ENCODE peak calls at places on chromosome 14, in six cellular contexts. One of them, this sample, is unnamed.

GRCh38 chr14:33254876-33255275 is 316.2 kb downstream of the NPAS3 start:
- DNase-seq in left kidney: no peak
- DNase-seq in head of caudate nucleus: no peak
- DNase-seq in CD4-positive, alpha-beta T cell: no peak
- DNase-seq in activated CD4-positive, alpha-beta T cell treated with anti-CD3 and anti-CD28 coated beads for 48 hours: no peak
- DNase-seq in foreskin fibroblast: no peak
- DNase-seq in this sample: no peak

GRCh38 chr14:97109234-97109633 is 312.1 kb downstream of the VRK1 start:
- DNase-seq in left kidney: no peak
- DNase-seq in head of caudate nucleus: no peak
- DNase-seq in CD4-positive, alpha-beta T cell: no peak
- DNase-seq in activated CD4-positive, alpha-beta T cell treated with anti-CD3 and anti-CD28 coated beads for 48 hours: no peak
- DNase-seq in foreskin fibroblast: no peak
- DNase-seq in this sample: no peak

GRCh38 chr14:61211476-61212262 is 69.5 kb downstream of the TMEM30B start:
- DNase-seq in left kidney: peak
- DNase-seq in head of caudate nucleus: no peak
- DNase-seq in CD4-positive, alpha-beta T cell: no peak
- DNase-seq in activated CD4-positive, alpha-beta T cell treated with anti-CD3 and anti-CD28 coated beads for 48 hours: no peak
- DNase-seq in foreskin fibroblast: no peak
- DNase-seq in this sample: no peak

GRCh38 chr14:29738056-29738455 is 189.6 kb downstream of the PRKD1 start:
- DNase-seq in left kidney: no peak
- DNase-seq in head of caudate nucleus: no peak
- DNase-seq in CD4-positive, alpha-beta T cell: no peak
- DNase-seq in activated CD4-positive, alpha-beta T cell treated with anti-CD3 and anti-CD28 coated beads for 48 hours: no peak
- DNase-seq in foreskin fibroblast: no peak
- DNase-seq in this sample: no peak

GRCh38 chr14:91311284-91311662 is 66.8 kb upstream of the GPR68 start:
- DNase-seq in left kidney: no peak
- DNase-seq in head of caudate nucleus: no peak
- DNase-seq in CD4-positive, alpha-beta T cell: peak
- DNase-seq in activated CD4-positive, alpha-beta T cell treated with anti-CD3 and anti-CD28 coated beads for 48 hours: peak
- DNase-seq in foreskin fibroblast: no peak
- DNase-seq in this sample: no peak

GRCh38 chr14:54312166-54312801 is 84.5 kb upstream of the CDKN3 start:
- DNase-seq in left kidney: peak
- DNase-seq in head of caudate nucleus: no peak
- DNase-seq in CD4-positive, alpha-beta T cell: no peak
- DNase-seq in activated CD4-positive, alpha-beta T cell treated with anti-CD3 and anti-CD28 coated beads for 48 hours: no peak
- DNase-seq in foreskin fibroblast: peak
- DNase-seq in this sample: no peak

GRCh38 chr14:57058319-57058718 is 210.4 kb downstream of the EXOC5 start:
- DNase-seq in left kidney: no peak
- DNase-seq in head of caudate nucleus: no peak
- DNase-seq in CD4-positive, alpha-beta T cell: no peak
- DNase-seq in activated CD4-positive, alpha-beta T cell treated with anti-CD3 and anti-CD28 coated beads for 48 hours: no peak
- DNase-seq in foreskin fibroblast: no peak
- DNase-seq in this sample: no peak

GRCh38 chr14:103879570-103880333 is 32.4 kb upstream of the PPP1R13B start:
- DNase-seq in left kidney: peak
- DNase-seq in head of caudate nucleus: no peak
- DNase-seq in CD4-positive, alpha-beta T cell: no peak
- DNase-seq in activated CD4-positive, alpha-beta T cell treated with anti-CD3 and anti-CD28 coated beads for 48 hours: no peak
- DNase-seq in foreskin fibroblast: peak
- DNase-seq in this sample: peak

GRCh38 chr14:92885279-92886061 is 37.5 kb upstream of the CHGA start:
- DNase-seq in left kidney: no peak
- DNase-seq in head of caudate nucleus: no peak
- DNase-seq in CD4-positive, alpha-beta T cell: no peak
- DNase-seq in activated CD4-positive, alpha-beta T cell treated with anti-CD3 and anti-CD28 coated beads for 48 hours: no peak
- DNase-seq in foreskin fibroblast: no peak
- DNase-seq in this sample: no peak

GRCh38 chr14:42921876-42922275 is 1315.2 kb downstream of the LRFN5 start:
- DNase-seq in left kidney: no peak
- DNase-seq in head of caudate nucleus: no peak
- DNase-seq in CD4-positive, alpha-beta T cell: no peak
- DNase-seq in activated CD4-positive, alpha-beta T cell treated with anti-CD3 and anti-CD28 coated beads for 48 hours: no peak
- DNase-seq in foreskin fibroblast: no peak
- DNase-seq in this sample: no peak

GRCh38 chr14:65170768-65171251 is 68.5 kb upstream of the MAX start:
- DNase-seq in left kidney: peak
- DNase-seq in head of caudate nucleus: peak
- DNase-seq in CD4-positive, alpha-beta T cell: peak
- DNase-seq in activated CD4-positive, alpha-beta T cell treated with anti-CD3 and anti-CD28 coated beads for 48 hours: peak
- DNase-seq in foreskin fibroblast: peak
- DNase-seq in this sample: no peak

GRCh38 chr14:44417809-44418208 is 89.3 kb downstream of the FSCB start:
- DNase-seq in left kidney: no peak
- DNase-seq in head of caudate nucleus: no peak
- DNase-seq in CD4-positive, alpha-beta T cell: no peak
- DNase-seq in activated CD4-positive, alpha-beta T cell treated with anti-CD3 and anti-CD28 coated beads for 48 hours: no peak
- DNase-seq in foreskin fibroblast: no peak
- DNase-seq in this sample: no peak

GRCh38 chr14:47442206-47442605 is 233.2 kb downstream of the MDGA2 start:
- DNase-seq in left kidney: peak
- DNase-seq in head of caudate nucleus: peak
- DNase-seq in CD4-positive, alpha-beta T cell: no peak
- DNase-seq in activated CD4-positive, alpha-beta T cell treated with anti-CD3 and anti-CD28 coated beads for 48 hours: no peak
- DNase-seq in foreskin fibroblast: no peak
- DNase-seq in this sample: no peak

GRCh38 chr14:24848427-24848826 is 201.5 kb downstream of the STXBP6 start:
- DNase-seq in left kidney: no peak
- DNase-seq in head of caudate nucleus: peak
- DNase-seq in CD4-positive, alpha-beta T cell: no peak
- DNase-seq in activated CD4-positive, alpha-beta T cell treated with anti-CD3 and anti-CD28 coated beads for 48 hours: no peak
- DNase-seq in foreskin fibroblast: peak
- DNase-seq in this sample: no peak

GRCh38 chr14:100893228-100893601 is 10.3 kb downstream of the RTL1 start:
- DNase-seq in left kidney: no peak
- DNase-seq in head of caudate nucleus: no peak
- DNase-seq in CD4-positive, alpha-beta T cell: no peak
- DNase-seq in activated CD4-positive, alpha-beta T cell treated with anti-CD3 and anti-CD28 coated beads for 48 hours: no peak
- DNase-seq in foreskin fibroblast: no peak
- DNase-seq in this sample: no peak

GRCh38 chr14:75125617-75126016 is 1.2 kb downstream of the NEK9 start:
- DNase-seq in left kidney: no peak
- DNase-seq in head of caudate nucleus: no peak
- DNase-seq in CD4-positive, alpha-beta T cell: no peak
- DNase-seq in activated CD4-positive, alpha-beta T cell treated with anti-CD3 and anti-CD28 coated beads for 48 hours: no peak
- DNase-seq in foreskin fibroblast: peak
- DNase-seq in this sample: no peak

GRCh38 chr14:86654558-86655184 is 1124.7 kb downstream of the FLRT2 start:
- DNase-seq in left kidney: peak
- DNase-seq in head of caudate nucleus: peak
- DNase-seq in CD4-positive, alpha-beta T cell: peak
- DNase-seq in activated CD4-positive, alpha-beta T cell treated with anti-CD3 and anti-CD28 coated beads for 48 hours: peak
- DNase-seq in foreskin fibroblast: peak
- DNase-seq in this sample: peak

GRCh38 chr14:100522616-100523021 is 64.6 kb downstream of the BEGAIN start:
- DNase-seq in left kidney: no peak
- DNase-seq in head of caudate nucleus: no peak
- DNase-seq in CD4-positive, alpha-beta T cell: no peak
- DNase-seq in activated CD4-positive, alpha-beta T cell treated with anti-CD3 and anti-CD28 coated beads for 48 hours: no peak
- DNase-seq in foreskin fibroblast: no peak
- DNase-seq in this sample: no peak

GRCh38 chr14:58637040-58637390 is 747 bp upstream of the DACT1 start:
- DNase-seq in left kidney: no peak
- DNase-seq in head of caudate nucleus: peak
- DNase-seq in CD4-positive, alpha-beta T cell: peak
- DNase-seq in activated CD4-positive, alpha-beta T cell treated with anti-CD3 and anti-CD28 coated beads for 48 hours: peak
- DNase-seq in foreskin fibroblast: peak
- DNase-seq in this sample: no peak

GRCh38 chr14:52852810-52853521 is 61.6 kb upstream of the GNPNAT1 start:
- DNase-seq in left kidney: peak
- DNase-seq in head of caudate nucleus: no peak
- DNase-seq in CD4-positive, alpha-beta T cell: no peak
- DNase-seq in activated CD4-positive, alpha-beta T cell treated with anti-CD3 and anti-CD28 coated beads for 48 hours: no peak
- DNase-seq in foreskin fibroblast: peak
- DNase-seq in this sample: no peak

GRCh38 chr14:94952097-94952496 is 182.2 kb upstream of the GSC start:
- DNase-seq in left kidney: no peak
- DNase-seq in head of caudate nucleus: no peak
- DNase-seq in CD4-positive, alpha-beta T cell: no peak
- DNase-seq in activated CD4-positive, alpha-beta T cell treated with anti-CD3 and anti-CD28 coated beads for 48 hours: no peak
- DNase-seq in foreskin fibroblast: no peak
- DNase-seq in this sample: no peak

GRCh38 chr14:74945852-74946658 is 9.3 kb downstream of the PGF start:
- DNase-seq in left kidney: peak
- DNase-seq in head of caudate nucleus: peak
- DNase-seq in CD4-positive, alpha-beta T cell: peak
- DNase-seq in activated CD4-positive, alpha-beta T cell treated with anti-CD3 and anti-CD28 coated beads for 48 hours: peak
- DNase-seq in foreskin fibroblast: peak
- DNase-seq in this sample: peak

GRCh38 chr14:23168246-23168645 is 15.2 kb downstream of the SLC7A8 start:
- DNase-seq in left kidney: no peak
- DNase-seq in head of caudate nucleus: no peak
- DNase-seq in CD4-positive, alpha-beta T cell: no peak
- DNase-seq in activated CD4-positive, alpha-beta T cell treated with anti-CD3 and anti-CD28 coated beads for 48 hours: no peak
- DNase-seq in foreskin fibroblast: no peak
- DNase-seq in this sample: no peak

GRCh38 chr14:23366163-23366921 is 1.4 kb upstream of the EFS start:
- DNase-seq in left kidney: peak
- DNase-seq in head of caudate nucleus: peak
- DNase-seq in CD4-positive, alpha-beta T cell: no peak
- DNase-seq in activated CD4-positive, alpha-beta T cell treated with anti-CD3 and anti-CD28 coated beads for 48 hours: no peak
- DNase-seq in foreskin fibroblast: peak
- DNase-seq in this sample: peak

GRCh38 chr14:55448146-55448614 is 7.8 kb upstream of the TBPL2 start:
- DNase-seq in left kidney: no peak
- DNase-seq in head of caudate nucleus: no peak
- DNase-seq in CD4-positive, alpha-beta T cell: no peak
- DNase-seq in activated CD4-positive, alpha-beta T cell treated with anti-CD3 and anti-CD28 coated beads for 48 hours: peak
- DNase-seq in foreskin fibroblast: peak
- DNase-seq in this sample: no peak

GRCh38 chr14:103185051-103186027 is 62.1 kb downstream of the TNFAIP2 start:
- DNase-seq in left kidney: peak
- DNase-seq in head of caudate nucleus: no peak
- DNase-seq in CD4-positive, alpha-beta T cell: no peak
- DNase-seq in activated CD4-positive, alpha-beta T cell treated with anti-CD3 and anti-CD28 coated beads for 48 hours: no peak
- DNase-seq in foreskin fibroblast: peak
- DNase-seq in this sample: no peak

GRCh38 chr14:74302160-74302628 is 540 bp downstream of the ABCD4 start:
- DNase-seq in left kidney: peak
- DNase-seq in head of caudate nucleus: no peak
- DNase-seq in CD4-positive, alpha-beta T cell: no peak
- DNase-seq in activated CD4-positive, alpha-beta T cell treated with anti-CD3 and anti-CD28 coated beads for 48 hours: peak
- DNase-seq in foreskin fibroblast: peak
- DNase-seq in this sample: no peak

GRCh38 chr14:101790232-101790631 is 28.7 kb downstream of the PPP2R5C start:
- DNase-seq in left kidney: no peak
- DNase-seq in head of caudate nucleus: no peak
- DNase-seq in CD4-positive, alpha-beta T cell: no peak
- DNase-seq in activated CD4-positive, alpha-beta T cell treated with anti-CD3 and anti-CD28 coated beads for 48 hours: no peak
- DNase-seq in foreskin fibroblast: no peak
- DNase-seq in this sample: no peak

GRCh38 chr14:92507174-92507768 is 6.3 kb upstream of the RIN3 start:
- DNase-seq in left kidney: peak
- DNase-seq in head of caudate nucleus: no peak
- DNase-seq in CD4-positive, alpha-beta T cell: no peak
- DNase-seq in activated CD4-positive, alpha-beta T cell treated with anti-CD3 and anti-CD28 coated beads for 48 hours: no peak
- DNase-seq in foreskin fibroblast: no peak
- DNase-seq in this sample: peak

GRCh38 chr14:57987051-57987450 is 121.2 kb upstream of the SLC35F4 start:
- DNase-seq in left kidney: no peak
- DNase-seq in head of caudate nucleus: no peak
- DNase-seq in CD4-positive, alpha-beta T cell: no peak
- DNase-seq in activated CD4-positive, alpha-beta T cell treated with anti-CD3 and anti-CD28 coated beads for 48 hours: no peak
- DNase-seq in foreskin fibroblast: peak
- DNase-seq in this sample: no peak

GRCh38 chr14:49686425-49686824 is 1.6 kb downstream of the POLE2 start:
- DNase-seq in left kidney: no peak
- DNase-seq in head of caudate nucleus: no peak
- DNase-seq in CD4-positive, alpha-beta T cell: no peak
- DNase-seq in activated CD4-positive, alpha-beta T cell treated with anti-CD3 and anti-CD28 coated beads for 48 hours: no peak
- DNase-seq in foreskin fibroblast: no peak
- DNase-seq in this sample: no peak

GRCh38 chr14:81655423-81656314 is 122.0 kb upstream of the SEL1L start:
- DNase-seq in left kidney: peak
- DNase-seq in head of caudate nucleus: no peak
- DNase-seq in CD4-positive, alpha-beta T cell: no peak
- DNase-seq in activated CD4-positive, alpha-beta T cell treated with anti-CD3 and anti-CD28 coated beads for 48 hours: no peak
- DNase-seq in foreskin fibroblast: no peak
- DNase-seq in this sample: no peak

GRCh38 chr14:105146976-105147700 is 21.4 kb downstream of the JAG2 start:
- DNase-seq in left kidney: no peak
- DNase-seq in head of caudate nucleus: no peak
- DNase-seq in CD4-positive, alpha-beta T cell: no peak
- DNase-seq in activated CD4-positive, alpha-beta T cell treated with anti-CD3 and anti-CD28 coated beads for 48 hours: no peak
- DNase-seq in foreskin fibroblast: no peak
- DNase-seq in this sample: peak

GRCh38 chr14:53978194-53978593 is 21.6 kb upstream of the BMP4 start:
- DNase-seq in left kidney: no peak
- DNase-seq in head of caudate nucleus: no peak
- DNase-seq in CD4-positive, alpha-beta T cell: no peak
- DNase-seq in activated CD4-positive, alpha-beta T cell treated with anti-CD3 and anti-CD28 coated beads for 48 hours: no peak
- DNase-seq in foreskin fibroblast: no peak
- DNase-seq in this sample: no peak

GRCh38 chr14:33700052-33700451 is 250.8 kb downstream of the EGLN3 start:
- DNase-seq in left kidney: peak
- DNase-seq in head of caudate nucleus: no peak
- DNase-seq in CD4-positive, alpha-beta T cell: no peak
- DNase-seq in activated CD4-positive, alpha-beta T cell treated with anti-CD3 and anti-CD28 coated beads for 48 hours: no peak
- DNase-seq in foreskin fibroblast: no peak
- DNase-seq in this sample: no peak